ENCODE peak calls at places on chromosomes 11 and 22, in nine cellular contexts. One of them, this sample, is unnamed.

GRCh38 chr11:16012125-16012751 is 344.1 kb downstream of the SOX6 start:
- DNase-seq in endothelial cell of umbilical vein: peak
- DNase-seq in GM12891: no peak
- DNase-seq in HCT116: no peak
- DNase-seq in stomach: no peak
- DNase-seq in transverse colon: no peak
- DNase-seq in GM12892: no peak
- DNase-seq in GM23338: no peak
- DNase-seq in vagina: no peak
- DNase-seq in this sample: no peak

GRCh38 chr11:38538866-38539651 is 1941.0 kb upstream of the RAG2 start:
- DNase-seq in endothelial cell of umbilical vein: no peak
- DNase-seq in GM12891: no peak
- DNase-seq in HCT116: no peak
- DNase-seq in stomach: no peak
- DNase-seq in transverse colon: no peak
- DNase-seq in GM12892: no peak
- DNase-seq in GM23338: no peak
- DNase-seq in vagina: no peak
- DNase-seq in this sample: no peak

GRCh38 chr11:8090756-8091155 is 9.7 kb downstream of the TUB start:
- DNase-seq in endothelial cell of umbilical vein: peak
- DNase-seq in GM12891: no peak
- DNase-seq in HCT116: peak
- DNase-seq in stomach: no peak
- DNase-seq in transverse colon: no peak
- DNase-seq in GM12892: no peak
- DNase-seq in GM23338: peak
- DNase-seq in vagina: no peak
- DNase-seq in this sample: peak

GRCh38 chr22:34878996-34879395 is 187.0 kb upstream of the ISX start:
- DNase-seq in endothelial cell of umbilical vein: no peak
- DNase-seq in GM12891: no peak
- DNase-seq in HCT116: no peak
- DNase-seq in stomach: no peak
- DNase-seq in transverse colon: no peak
- DNase-seq in GM12892: no peak
- DNase-seq in GM23338: no peak
- DNase-seq in vagina: no peak
- DNase-seq in this sample: no peak

GRCh38 chr22:22359465-22359864 is 114.9 kb downstream of the VPREB1 start:
- DNase-seq in endothelial cell of umbilical vein: no peak
- DNase-seq in GM12891: no peak
- DNase-seq in HCT116: no peak
- DNase-seq in stomach: no peak
- DNase-seq in transverse colon: no peak
- DNase-seq in GM12892: no peak
- DNase-seq in GM23338: no peak
- DNase-seq in vagina: no peak
- DNase-seq in this sample: no peak

GRCh38 chr11:72969894-72970335 is 155.7 kb downstream of the ATG16L2 start:
- DNase-seq in endothelial cell of umbilical vein: peak
- DNase-seq in GM12891: peak
- DNase-seq in HCT116: no peak
- DNase-seq in stomach: no peak
- DNase-seq in transverse colon: no peak
- DNase-seq in GM12892: no peak
- DNase-seq in GM23338: no peak
- DNase-seq in vagina: no peak
- DNase-seq in this sample: no peak

GRCh38 chr11:116193321-116194114 is 579.3 kb downstream of the BUD13 start:
- DNase-seq in endothelial cell of umbilical vein: peak
- DNase-seq in GM12891: no peak
- DNase-seq in HCT116: no peak
- DNase-seq in stomach: peak
- DNase-seq in transverse colon: peak
- DNase-seq in GM12892: no peak
- DNase-seq in GM23338: peak
- DNase-seq in vagina: no peak
- DNase-seq in this sample: no peak

GRCh38 chr11:18393581-18394299 is 623 bp upstream of the LDHA start:
- DNase-seq in endothelial cell of umbilical vein: no peak
- DNase-seq in GM12891: no peak
- DNase-seq in HCT116: no peak
- DNase-seq in stomach: no peak
- DNase-seq in transverse colon: no peak
- DNase-seq in GM12892: no peak
- DNase-seq in GM23338: no peak
- DNase-seq in vagina: no peak
- DNase-seq in this sample: peak

GRCh38 chr22:28759861-28760560 is 12.5 kb upstream of the CCDC117 start:
- DNase-seq in endothelial cell of umbilical vein: no peak
- DNase-seq in GM12891: no peak
- DNase-seq in HCT116: no peak
- DNase-seq in stomach: no peak
- DNase-seq in transverse colon: no peak
- DNase-seq in GM12892: no peak
- DNase-seq in GM23338: peak
- DNase-seq in vagina: no peak
- DNase-seq in this sample: peak

GRCh38 chr11:41459602-41460405 is at the start of gene LRRC4C:
- DNase-seq in endothelial cell of umbilical vein: no peak
- DNase-seq in GM12891: no peak
- DNase-seq in HCT116: no peak
- DNase-seq in stomach: no peak
- DNase-seq in transverse colon: no peak
- DNase-seq in GM12892: no peak
- DNase-seq in GM23338: peak
- DNase-seq in vagina: no peak
- DNase-seq in this sample: no peak

GRCh38 chr11:74185695-74186094 is 14.6 kb downstream of the PPME1 start:
- DNase-seq in endothelial cell of umbilical vein: no peak
- DNase-seq in GM12891: no peak
- DNase-seq in HCT116: no peak
- DNase-seq in stomach: no peak
- DNase-seq in transverse colon: no peak
- DNase-seq in GM12892: no peak
- DNase-seq in GM23338: no peak
- DNase-seq in vagina: no peak
- DNase-seq in this sample: no peak

DNA sequence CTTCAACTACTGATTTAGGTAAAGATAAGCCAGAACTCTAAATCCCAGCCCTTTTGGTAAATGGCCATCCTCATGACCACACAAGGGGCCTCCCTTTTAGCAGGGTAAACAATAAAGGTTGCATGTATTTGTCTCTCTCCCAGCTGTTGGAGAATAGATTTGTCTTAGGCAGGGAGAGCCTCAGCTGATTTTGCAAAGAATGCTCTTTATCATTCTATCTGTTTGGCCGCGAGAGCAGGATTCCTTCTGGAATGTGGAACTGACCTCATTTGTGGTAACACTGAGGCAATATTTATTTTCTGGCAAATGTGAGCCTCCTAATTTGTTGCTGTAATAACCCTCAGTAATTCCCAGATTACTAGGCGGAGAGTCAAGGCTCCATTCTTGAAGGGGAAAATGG is 15.3 kb downstream of the PTS start:
- DNase-seq in endothelial cell of umbilical vein: no peak
- DNase-seq in GM12891: no peak
- DNase-seq in HCT116: no peak
- DNase-seq in stomach: no peak
- DNase-seq in transverse colon: peak
- DNase-seq in GM12892: no peak
- DNase-seq in GM23338: no peak
- DNase-seq in vagina: no peak
- DNase-seq in this sample: no peak
- TF ChIP-seq POLR2AphosphoS5 in endothelial cell of umbilical vein: no peak
- TF ChIP-seq POLR2AphosphoS5 in GM12891: no peak
- TF ChIP-seq POLR2AphosphoS5 in HCT116: no peak
- TF ChIP-seq POLR2AphosphoS5 in stomach: peak
- TF ChIP-seq POLR2AphosphoS5 in transverse colon: peak
- TF ChIP-seq POLR2AphosphoS5 in GM12892: no peak
- TF ChIP-seq POLR2AphosphoS5 in GM23338: no peak
- TF ChIP-seq POLR2AphosphoS5 in vagina: no peak
- TF ChIP-seq POLR2AphosphoS5 in this sample: no peak

GRCh38 chr11:120224872-120225371 is 14.1 kb downstream of the OAF start:
- DNase-seq in endothelial cell of umbilical vein: peak
- DNase-seq in GM12891: no peak
- DNase-seq in HCT116: no peak
- DNase-seq in stomach: no peak
- DNase-seq in transverse colon: no peak
- DNase-seq in GM12892: no peak
- DNase-seq in GM23338: no peak
- DNase-seq in vagina: no peak
- DNase-seq in this sample: peak
- TF ChIP-seq POLR2AphosphoS5 in endothelial cell of umbilical vein: peak
- TF ChIP-seq POLR2AphosphoS5 in GM12891: no peak
- TF ChIP-seq POLR2AphosphoS5 in HCT116: no peak
- TF ChIP-seq POLR2AphosphoS5 in stomach: no peak
- TF ChIP-seq POLR2AphosphoS5 in transverse colon: no peak
- TF ChIP-seq POLR2AphosphoS5 in GM12892: no peak
- TF ChIP-seq POLR2AphosphoS5 in GM23338: no peak
- TF ChIP-seq POLR2AphosphoS5 in vagina: no peak
- TF ChIP-seq POLR2AphosphoS5 in this sample: peak

GRCh38 chr11:128458316-128458715 is 129.0 kb downstream of the ETS1 start:
- DNase-seq in endothelial cell of umbilical vein: peak
- DNase-seq in GM12891: no peak
- DNase-seq in HCT116: no peak
- DNase-seq in stomach: no peak
- DNase-seq in transverse colon: no peak
- DNase-seq in GM12892: no peak
- DNase-seq in GM23338: no peak
- DNase-seq in vagina: no peak
- DNase-seq in this sample: no peak

GRCh38 chr11:128456566-128457268 is 130.6 kb downstream of the ETS1 start:
- DNase-seq in endothelial cell of umbilical vein: no peak
- DNase-seq in GM12891: no peak
- DNase-seq in HCT116: no peak
- DNase-seq in stomach: no peak
- DNase-seq in transverse colon: no peak
- DNase-seq in GM12892: no peak
- DNase-seq in GM23338: no peak
- DNase-seq in vagina: no peak
- DNase-seq in this sample: no peak

GRCh38 chr11:128453444-128454336 is 133.7 kb downstream of the ETS1 start:
- DNase-seq in endothelial cell of umbilical vein: no peak
- DNase-seq in GM12891: no peak
- DNase-seq in HCT116: no peak
- DNase-seq in stomach: peak
- DNase-seq in transverse colon: peak
- DNase-seq in GM12892: no peak
- DNase-seq in GM23338: no peak
- DNase-seq in vagina: no peak
- DNase-seq in this sample: no peak

GRCh38 chr11:128457874-128458273 is 129.5 kb downstream of the ETS1 start:
- DNase-seq in endothelial cell of umbilical vein: no peak
- DNase-seq in GM12891: no peak
- DNase-seq in HCT116: no peak
- DNase-seq in stomach: no peak
- DNase-seq in transverse colon: no peak
- DNase-seq in GM12892: no peak
- DNase-seq in GM23338: no peak
- DNase-seq in vagina: no peak
- DNase-seq in this sample: no peak

GRCh38 chr11:128455766-128456165 is 131.6 kb downstream of the ETS1 start:
- DNase-seq in endothelial cell of umbilical vein: no peak
- DNase-seq in GM12891: no peak
- DNase-seq in HCT116: no peak
- DNase-seq in stomach: no peak
- DNase-seq in transverse colon: no peak
- DNase-seq in GM12892: no peak
- DNase-seq in GM23338: no peak
- DNase-seq in vagina: no peak
- DNase-seq in this sample: no peak
- TF ChIP-seq POLR2AphosphoS5 in endothelial cell of umbilical vein: no peak
- TF ChIP-seq POLR2AphosphoS5 in GM12891: no peak
- TF ChIP-seq POLR2AphosphoS5 in HCT116: no peak
- TF ChIP-seq POLR2AphosphoS5 in stomach: no peak
- TF ChIP-seq POLR2AphosphoS5 in transverse colon: peak
- TF ChIP-seq POLR2AphosphoS5 in GM12892: no peak
- TF ChIP-seq POLR2AphosphoS5 in GM23338: no peak
- TF ChIP-seq POLR2AphosphoS5 in vagina: no peak
- TF ChIP-seq POLR2AphosphoS5 in this sample: no peak

DNA sequence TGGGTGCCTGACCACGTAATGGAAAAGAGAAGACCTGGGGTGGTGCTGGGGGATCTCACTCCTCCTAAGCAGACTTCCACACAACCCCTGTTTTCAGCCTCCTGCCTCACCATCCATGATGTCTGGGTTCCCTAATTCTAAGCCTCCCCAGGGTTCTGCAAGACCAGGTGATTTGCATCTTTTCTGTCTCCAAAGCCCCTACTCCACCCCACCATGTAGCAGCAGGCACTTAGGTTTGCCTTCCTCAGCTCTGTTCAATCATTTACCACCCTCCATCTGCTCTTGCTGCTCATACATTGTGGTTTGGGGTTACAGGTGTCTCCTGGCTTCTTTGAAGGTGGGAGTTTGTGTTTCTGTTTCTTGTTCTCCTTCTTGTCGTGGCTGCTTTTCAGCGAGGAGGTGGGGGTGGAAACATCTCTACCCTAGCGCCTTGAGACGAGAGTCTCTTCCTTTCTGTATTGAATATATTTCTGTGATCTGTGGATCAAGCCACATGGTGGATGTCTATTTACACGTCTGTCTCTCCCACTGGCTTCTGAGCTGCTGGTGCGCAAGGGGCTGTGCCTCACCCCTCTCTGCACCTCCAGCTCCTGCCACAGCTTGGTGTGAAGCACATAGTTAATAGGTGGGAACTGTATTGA is 6.6 kb upstream of the SSTR3 start:
- DNase-seq in endothelial cell of umbilical vein: no peak
- DNase-seq in GM12891: peak
- DNase-seq in HCT116: no peak
- DNase-seq in stomach: no peak
- DNase-seq in transverse colon: peak
- DNase-seq in GM12892: peak
- DNase-seq in GM23338: no peak
- DNase-seq in vagina: no peak
- DNase-seq in this sample: peak
- TF ChIP-seq POLR2AphosphoS5 in endothelial cell of umbilical vein: no peak
- TF ChIP-seq POLR2AphosphoS5 in GM12891: peak
- TF ChIP-seq POLR2AphosphoS5 in HCT116: no peak
- TF ChIP-seq POLR2AphosphoS5 in stomach: no peak
- TF ChIP-seq POLR2AphosphoS5 in transverse colon: peak
- TF ChIP-seq POLR2AphosphoS5 in GM12892: no peak
- TF ChIP-seq POLR2AphosphoS5 in GM23338: no peak
- TF ChIP-seq POLR2AphosphoS5 in vagina: no peak
- TF ChIP-seq POLR2AphosphoS5 in this sample: no peak